ENCODE peak calls at places on chromosomes 2 and 18, in eight cellular contexts. Q, Z, T, M, S, A, C and V are unnamed samples. For H3K36me3, the result is how much of the 10 kb centered on the place peaks cover.

GRCh38 chr2:28226558-28226957 is 166.1 kb upstream of the FOSL2 start:
- DNase-seq in Z (no peak), C (no peak), M (no peak), T (no peak), Q (no peak), S (peak), A (no peak), V (no peak)

GRCh38 chr2:66901344-66901743 is 466.4 kb downstream of the MEIS1 start:
- DNase-seq in A (no peak), C (peak), Q (no peak), Z (no peak), M (no peak), T (no peak), S (no peak), V (no peak)

GRCh38 chr2:231957913-231958763 is 3.4 kb upstream of the DIS3L2 start:
- DNase-seq in A (no peak), M (no peak), C (no peak), T (no peak), Z (no peak), Q (no peak), S (no peak), V (no peak)

GRCh38 chr2:3293221-3293620 is 84.4 kb downstream of the EIPR1 start:
- DNase-seq in Z (no peak), Q (no peak), C (no peak), T (no peak), M (no peak), S (no peak), A (no peak), V (no peak)

GRCh38 chr2:12990523-12990922 is 273.8 kb downstream of the TRIB2 start:
- DNase-seq in Z (no peak), T (peak), S (no peak), M (no peak), C (no peak), A (no peak), Q (no peak), V (no peak)

GRCh38 chr2:56034258-56034657 is 110.7 kb upstream of the EFEMP1 start:
- DNase-seq in T (no peak), A (no peak), Q (no peak), M (no peak), S (no peak), Z (no peak), C (no peak), V (no peak)

GRCh38 chr2:144886847-144887246 is 366.9 kb upstream of the ZEB2 start:
- DNase-seq in S (peak), M (no peak), A (no peak), T (no peak), Q (peak), Z (no peak), C (peak), V (no peak)

GRCh38 chr2:171167352-171167997 is 6.8 kb upstream of the TLK1 start:
- DNase-seq in C (no peak), M (no peak), A (no peak), Q (no peak), T (no peak), S (no peak), Z (no peak), V (no peak)

GRCh38 chr2:72036595-72036994 is 111.1 kb downstream of the CYP26B1 start:
- DNase-seq in S (no peak), Z (no peak), Q (no peak), T (no peak), A (no peak), C (no peak), M (no peak), V (no peak)

GRCh38 chr2:35408320-35408719 is 947.3 kb upstream of the CRIM1 start:
- DNase-seq in C (no peak), T (no peak), S (no peak), Q (no peak), A (no peak), M (no peak), Z (no peak), V (no peak)

GRCh38 chr18:52747869-52748268 is 407.9 kb downstream of the DCC start:
- DNase-seq in Z (no peak), M (no peak), C (no peak), T (no peak), Q (no peak), S (no peak), A (no peak), V (no peak)

GRCh38 chr18:68494802-68495560 is 219.9 kb downstream of the TMX3 start:
- DNase-seq in Z (peak), C (peak), M (no peak), S (no peak), T (no peak), Q (no peak), A (no peak), V (no peak)

GRCh38 chr2:234178309-234179030 is 128.0 kb downstream of the SPP2 start:
- DNase-seq in A (no peak), M (no peak), Z (no peak), C (peak), Q (no peak), S (no peak), T (no peak), V (no peak)

GRCh38 chr2:105680357-105680756 is 64.4 kb upstream of the NCK2 start:
- DNase-seq in M (no peak), C (no peak), T (no peak), A (no peak), Q (no peak), S (no peak), Z (no peak), V (no peak)

GRCh38 chr2:180604077-180604476 is 376.3 kb upstream of the UBE2E3 start:
- DNase-seq in M (peak), C (peak), S (no peak), T (peak), Q (no peak), Z (peak), A (no peak), V (no peak)

GRCh38 chr18:11666176-11666575 is 22.9 kb upstream of the GNAL start:
- DNase-seq in Q (no peak), S (no peak), M (no peak), C (no peak), Z (no peak), A (no peak), T (no peak), V (no peak)

GRCh38 chr18:37476182-37476581 is 89.4 kb downstream of the CELF4 start:
- DNase-seq in A (peak), Z (peak), C (no peak), T (peak), S (no peak), Q (no peak), M (peak), V (no peak)

GRCh38 chr2:96109931-96110511 is 6.3 kb downstream of the ADRA2B start:
- DNase-seq in Q (no peak), S (no peak), A (no peak), T (no peak), C (no peak), M (no peak), Z (no peak), V (no peak)

GRCh38 chr18:73752965-73753364 is 394.7 kb downstream of the FBXO15 start:
- DNase-seq in T (no peak), C (peak), S (no peak), Z (no peak), Q (no peak), M (no peak), A (no peak), V (no peak)

GRCh38 chr2:61253136-61253535 is 91.1 kb downstream of the C2orf74 start:
- DNase-seq in S (no peak), M (no peak), A (no peak), Z (no peak), Q (no peak), C (peak), T (no peak), V (no peak)

GRCh38 chr2:33488178-33488690 is 11.8 kb downstream of the RASGRP3 start:
- DNase-seq in Z (no peak), M (no peak), A (no peak), C (no peak), Q (no peak), T (no peak), S (no peak), V (no peak)

GRCh38 chr18:34115409-34116081 is 109.2 kb downstream of the NOL4 start:
- DNase-seq in S (no peak), A (no peak), Z (peak), C (peak), T (no peak), M (no peak), Q (no peak), V (no peak)

GRCh38 chr2:47339745-47340541 is 63.0 kb upstream of the MSH2 start:
- DNase-seq in S (no peak), Q (no peak), M (peak), Z (peak), A (no peak), T (no peak), C (peak), V (no peak)

GRCh38 chr18:11488175-11488574 is 121.2 kb upstream of the SLC35G4 start:
- DNase-seq in M (no peak), S (no peak), A (no peak), T (no peak), Z (peak), C (peak), Q (no peak), V (no peak)

GRCh38 chr2:210965472-210965871 is 409.1 kb downstream of the CPS1 start:
- DNase-seq in A (no peak), Z (peak), C (peak), T (no peak), S (no peak), M (no peak), Q (no peak), V (no peak)

GRCh38 chr2:223055140-223055539 is 3.1 kb downstream of the KCNE4 start:
- DNase-seq in Z (peak), A (no peak), T (no peak), S (no peak), Q (no peak), M (no peak), C (peak), V (no peak)

GRCh38 chr2:121694398-121695178 is 42.1 kb downstream of the NIFK start:
- DNase-seq in S (no peak), Q (no peak), T (no peak), C (peak), A (no peak), M (no peak), Z (no peak), V (no peak)

GRCh38 chr2:206993512-206993911 is 54.2 kb downstream of the CPO start:
- DNase-seq in Z (no peak), M (no peak), T (no peak), S (no peak), A (no peak), Q (no peak), C (no peak), V (no peak)
- TF ChIP-seq CTCF in Z (no peak), M (no peak), T (no peak), S (no peak), A (no peak), Q (no peak), C (no peak), V (no peak)

DNA sequence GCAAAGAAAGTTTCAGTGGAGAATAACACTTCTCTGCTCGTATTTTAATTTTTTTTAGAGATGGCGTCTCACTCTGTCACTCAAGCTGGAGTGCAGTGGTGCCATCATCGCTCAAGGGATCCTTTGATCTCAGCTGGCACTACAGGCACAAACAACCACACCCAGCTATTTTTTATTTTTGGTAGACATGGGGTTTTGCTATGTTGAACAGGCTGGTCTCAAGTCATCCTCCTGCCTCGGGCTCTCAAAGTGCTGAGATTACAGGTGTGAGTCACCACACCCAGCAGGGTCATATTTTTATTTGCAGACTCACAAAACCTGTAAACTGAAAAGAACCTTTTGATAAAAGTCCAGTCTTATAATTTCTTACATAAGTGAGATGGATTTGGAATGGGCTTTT is 2.6 kb downstream of the TRAK2 start:
- DNase-seq in T (no peak), A (no peak), C (no peak), M (no peak), Q (no peak), Z (no peak), S (no peak), V (no peak)
- H3K27ac ChIP-seq in T (no peak), A (no peak), C (no peak), M (no peak), Q (peak), Z (no peak), S (no peak), V (peak)

GRCh38 chr2:101860782-101861181 is 131.0 kb upstream of the IL1R2 start:
- DNase-seq in Q (no peak), A (no peak), Z (no peak), M (no peak), S (no peak), T (no peak), C (no peak), V (no peak)

GRCh38 chr2:101858910-101859309 is 132.8 kb upstream of the IL1R2 start:
- DNase-seq in T (no peak), Z (no peak), Q (no peak), A (no peak), C (no peak), S (no peak), M (no peak), V (no peak)

GRCh38 chr2:101859604-101860003 is 132.2 kb upstream of the IL1R2 start:
- DNase-seq in S (no peak), T (no peak), Z (no peak), Q (no peak), C (no peak), M (no peak), A (no peak), V (no peak)

GRCh38 chr2:101861382-101861781 is 130.4 kb upstream of the IL1R2 start:
- DNase-seq in Q (no peak), T (no peak), M (no peak), C (no peak), Z (no peak), S (no peak), A (no peak), V (no peak)

GRCh38 chr2:101860157-101860556 is 131.6 kb upstream of the IL1R2 start:
- DNase-seq in S (no peak), T (peak), M (no peak), Z (no peak), C (no peak), A (no peak), Q (no peak), V (no peak)
- H3K36me3 ChIP-seq in S (under half), T (under half), M (under half), Z (under half), C (under half), A (half or more), Q (half or more), V (under half)

GRCh38 chr2:25129901-25130520 is 38.4 kb downstream of the POMC start:
- DNase-seq in T (no peak), A (no peak), S (no peak), Q (no peak), Z (no peak), C (no peak), M (no peak), V (no peak)
- TF ChIP-seq CTCF in T (peak), A (no peak), S (peak), Q (no peak), Z (no peak), C (no peak), M (no peak), V (no peak)

GRCh38 chr2:45242161-45242741 is 233.0 kb upstream of the SIX2 start:
- DNase-seq in M (no peak), A (no peak), S (peak), Q (no peak), Z (peak), C (peak), T (no peak), V (no peak)
- H3K27ac ChIP-seq in M (no peak), A (no peak), S (peak), Q (peak), Z (peak), C (no peak), T (no peak), V (peak)